ENCODE peak calls at places on chromosomes 7 and 10, in ten cellular contexts. C, V, A, O, M, W, N, K, E and I are unnamed samples. For H3K4me1 and H3K27me3, the result is how much of the 10 kb centered on the place peaks cover.

GRCh38 chr7:26515462-26515861 is 223.8 kb downstream of the SNX10 start:
- DNase-seq in C (no peak), V (no peak), A (peak), O (no peak), M (no peak), W (no peak), N (peak), K (no peak), E (no peak), I (no peak)

GRCh38 chr10:111356571-111356970 is 279.7 kb downstream of the ADRA2A start:
- DNase-seq in C (no peak), V (no peak), A (no peak), O (no peak), M (no peak), W (no peak), N (no peak), K (no peak), E (no peak), I (no peak)

GRCh38 chr7:138958026-138958956 is 22.9 kb downstream of the KIAA1549 start:
- DNase-seq in C (no peak), V (no peak), A (no peak), O (no peak), M (no peak), W (no peak), N (no peak), K (no peak), E (no peak), I (no peak)

GRCh38 chr7:29243777-29244655 is 49.4 kb downstream of the CHN2 start:
- DNase-seq in C (no peak), V (no peak), A (no peak), O (no peak), M (no peak), W (no peak), N (no peak), K (no peak), E (no peak), I (no peak)

GRCh38 chr7:43311694-43312093 is 199.2 kb downstream of the HECW1 start:
- DNase-seq in C (no peak), V (no peak), A (no peak), O (no peak), M (no peak), W (no peak), N (no peak), K (no peak), E (no peak), I (no peak)

GRCh38 chr10:121927361-121927840 is 430 bp downstream of the ATE1 start:
- DNase-seq in C (peak), V (peak), A (peak), O (no peak), M (peak), W (no peak), N (peak), K (no peak), E (peak), I (peak)

GRCh38 chr7:23394828-23395227 is 75.5 kb downstream of the IGF2BP3 start:
- DNase-seq in C (no peak), V (no peak), A (no peak), O (no peak), M (no peak), W (no peak), N (no peak), K (no peak), E (no peak), I (no peak)

GRCh38 chr7:76358053-76358477 is 726 bp downstream of the YWHAG start:
- DNase-seq in C (peak), V (peak), A (peak), O (no peak), M (peak), W (peak), N (peak), K (no peak), E (peak), I (peak)

GRCh38 chr10:109898666-109899577 is 24.4 kb downstream of the XPNPEP1 start:
- DNase-seq in C (no peak), V (peak), A (no peak), O (no peak), M (peak), W (no peak), N (no peak), K (no peak), E (no peak), I (no peak)

GRCh38 chr7:55552320-55553086 is 19.8 kb downstream of the VOPP1 start:
- DNase-seq in C (no peak), V (no peak), A (no peak), O (peak), M (peak), W (no peak), N (peak), K (no peak), E (peak), I (peak)

GRCh38 chr10:92845926-92846325 is 2.4 kb upstream of the EXOC6 start:
- DNase-seq in C (no peak), V (no peak), A (no peak), O (no peak), M (no peak), W (no peak), N (no peak), K (no peak), E (no peak), I (no peak)

GRCh38 chr10:113679463-113680171 is at the start of gene CASP7:
- DNase-seq in C (peak), V (peak), A (peak), O (peak), M (peak), W (peak), N (peak), K (no peak), E (peak), I (peak)

GRCh38 chr7:77444123-77444522 is 28.0 kb upstream of the GSAP start:
- DNase-seq in C (no peak), V (no peak), A (no peak), O (no peak), M (no peak), W (no peak), N (no peak), K (no peak), E (no peak), I (no peak)

GRCh38 chr7:86844608-86845007 is 200.9 kb downstream of the GRM3 start:
- DNase-seq in C (no peak), V (no peak), A (no peak), O (no peak), M (no peak), W (no peak), N (no peak), K (no peak), E (no peak), I (no peak)

GRCh38 chr10:118980870-118981269 is 48.6 kb upstream of the NANOS1 start:
- DNase-seq in C (no peak), V (no peak), A (no peak), O (no peak), M (no peak), W (no peak), N (no peak), K (no peak), E (no peak), I (no peak)

GRCh38 chr7:11817111-11817710 is 14.8 kb downstream of the THSD7A start:
- DNase-seq in C (no peak), V (no peak), A (no peak), O (no peak), M (no peak), W (no peak), N (no peak), K (no peak), E (no peak), I (no peak)

GRCh38 chr10:21299330-21299729 is 226.2 kb downstream of the SKIDA1 start:
- DNase-seq in C (no peak), V (no peak), A (no peak), O (no peak), M (no peak), W (no peak), N (no peak), K (no peak), E (no peak), I (no peak)

DNA sequence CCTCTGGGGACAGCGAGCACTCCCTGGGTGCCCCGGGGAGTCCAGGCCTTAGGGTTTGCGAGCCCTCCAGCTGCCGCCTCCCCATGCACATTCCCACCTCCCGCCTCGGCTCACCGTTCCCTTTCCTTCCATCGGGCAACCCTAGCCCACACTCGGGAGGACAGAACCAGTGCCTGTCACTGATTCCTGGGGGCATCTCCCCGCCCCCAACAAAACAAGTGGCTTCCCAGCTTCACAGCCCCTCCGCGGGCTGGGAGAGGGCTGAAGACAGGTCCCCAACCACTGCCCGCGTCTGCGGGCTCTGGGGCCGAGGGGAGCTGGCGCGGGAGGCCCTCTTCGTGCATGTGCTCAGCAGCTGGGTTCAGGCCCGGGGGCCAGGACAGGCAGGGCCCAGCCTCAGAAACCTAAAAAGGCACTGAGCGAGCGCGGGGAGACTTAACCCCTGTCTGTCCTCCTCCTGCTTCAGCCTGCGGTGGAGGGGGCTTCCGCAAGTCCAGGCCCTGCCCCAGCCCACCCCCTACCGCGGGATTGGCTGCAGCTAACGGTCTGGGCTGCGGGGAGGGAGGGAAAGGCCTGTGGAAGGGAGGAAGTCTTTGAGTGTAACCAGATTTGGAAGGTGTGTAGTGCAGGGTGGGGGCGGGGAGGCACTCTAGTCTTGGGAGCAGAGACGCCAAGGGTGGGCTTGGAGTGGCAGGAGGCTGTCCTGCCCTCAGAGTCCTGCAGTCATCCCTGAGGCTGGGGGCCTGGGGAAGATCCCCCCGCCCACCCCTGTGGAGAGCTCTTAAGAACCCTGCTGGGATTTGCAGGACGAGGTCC is 1.2 kb downstream of the FLNC start:
- DNase-seq in C (no peak), V (peak), A (no peak), O (no peak), M (peak), W (no peak), N (peak), K (no peak), E (peak), I (peak)
- H3K27ac ChIP-seq in C (no peak), V (peak), A (no peak), O (peak), M (peak), W (no peak), N (peak), K (no peak), E (peak), I (no peak)

GRCh38 chr10:33114451-33114944 is 156.5 kb upstream of the ITGB1 start:
- DNase-seq in C (no peak), V (no peak), A (no peak), O (no peak), M (no peak), W (no peak), N (no peak), K (no peak), E (no peak), I (no peak)

GRCh38 chr10:33117816-33118215 is 159.8 kb upstream of the ITGB1 start:
- DNase-seq in C (peak), V (no peak), A (no peak), O (no peak), M (no peak), W (peak), N (no peak), K (no peak), E (no peak), I (no peak)

GRCh38 chr10:33115720-33116119 is 157.7 kb upstream of the ITGB1 start:
- DNase-seq in C (peak), V (no peak), A (no peak), O (no peak), M (no peak), W (no peak), N (no peak), K (no peak), E (no peak), I (no peak)

GRCh38 chr10:33113111-33113856 is 155.3 kb upstream of the ITGB1 start:
- DNase-seq in C (no peak), V (no peak), A (no peak), O (no peak), M (no peak), W (no peak), N (no peak), K (peak), E (no peak), I (no peak)

GRCh38 chr10:33116293-33116697 is 158.3 kb upstream of the ITGB1 start:
- DNase-seq in C (no peak), V (peak), A (peak), O (no peak), M (peak), W (no peak), N (no peak), K (no peak), E (peak), I (peak)
- H3K4me1 ChIP-seq in C (under half), V (under half), A (under half), O (under half), M (under half), W (under half), N (under half), K (under half), E (under half), I (under half)

GRCh38 chr7:159084069-159084801 is 60.4 kb downstream of the VIPR2 start:
- DNase-seq in C (peak), V (no peak), A (peak), O (no peak), M (no peak), W (no peak), N (peak), K (no peak), E (no peak), I (no peak)
- H3K27me3 ChIP-seq in C (under half), V (under half), A (under half), O (under half), M (under half), W (under half), N (under half), K (under half), E (under half), I (under half)

DNA sequence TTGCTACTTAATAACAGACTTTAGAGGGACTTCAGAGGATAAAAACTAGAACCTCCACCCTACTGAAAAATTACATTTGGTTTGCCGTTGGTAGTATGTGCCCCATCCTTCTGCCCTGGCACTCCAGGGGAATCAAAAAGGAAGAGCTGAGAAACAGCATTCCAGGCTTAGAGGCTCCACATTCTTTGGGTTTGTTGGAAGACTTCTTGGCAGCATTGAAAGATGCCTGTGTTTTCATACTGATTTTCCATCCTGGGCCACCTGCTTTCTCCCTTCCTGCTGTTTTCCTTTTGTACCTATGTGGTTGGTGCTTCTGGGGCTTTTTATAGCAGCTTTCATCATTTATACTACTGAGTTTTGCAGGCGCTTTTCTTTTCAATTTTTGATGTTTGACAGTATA is 61.7 kb downstream of the AUTS2 start:
- DNase-seq in C (no peak), V (no peak), A (no peak), O (no peak), M (no peak), W (no peak), N (no peak), K (no peak), E (no peak), I (no peak)
- H3K27ac ChIP-seq in C (no peak), V (no peak), A (no peak), O (no peak), M (no peak), W (no peak), N (no peak), K (no peak), E (no peak), I (no peak)

GRCh38 chr10:96667401-96667800 is 52.9 kb downstream of the PIK3AP1 start:
- DNase-seq in C (no peak), V (no peak), A (no peak), O (no peak), M (no peak), W (no peak), N (no peak), K (no peak), E (no peak), I (no peak)
- H3K4me1 ChIP-seq in C (under half), V (under half), A (half or more), O (under half), M (under half), W (under half), N (under half), K (under half), E (under half), I (under half)

DNA sequence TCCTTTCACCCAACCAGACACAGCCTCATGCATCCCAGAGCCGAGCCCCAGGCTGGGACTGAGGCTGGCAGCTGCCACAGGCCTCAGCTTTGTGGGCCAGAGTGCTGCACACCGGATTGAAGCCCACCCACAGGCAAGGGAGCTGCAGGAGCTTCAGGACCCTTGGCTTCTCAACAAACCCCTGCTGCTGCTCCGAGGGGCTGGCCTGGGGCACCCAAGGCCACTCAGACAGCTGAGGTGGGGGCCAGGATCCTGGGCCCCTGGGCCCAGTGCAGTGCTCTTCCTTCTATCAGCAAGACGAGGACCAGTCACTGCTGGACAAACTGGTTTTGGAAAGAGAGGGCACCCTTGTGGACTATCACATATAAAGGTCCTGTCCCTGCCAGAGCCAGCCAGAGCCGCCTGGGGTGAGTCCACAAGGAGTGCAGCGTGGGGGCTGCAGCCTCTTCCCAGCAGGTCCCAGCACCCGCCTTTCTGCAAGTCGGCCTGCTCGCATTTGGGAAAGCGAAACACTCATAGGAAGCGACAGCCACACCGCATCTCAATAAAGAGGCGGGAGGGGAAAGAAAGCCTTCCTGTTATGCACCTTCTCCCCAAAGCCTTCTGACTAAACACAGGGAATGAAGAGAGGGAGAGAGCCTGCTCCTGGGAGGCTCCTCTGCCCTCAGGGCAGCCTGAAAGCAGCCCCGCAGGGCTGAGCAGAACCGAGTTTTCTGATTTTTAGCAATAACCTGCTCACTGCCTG is 9.5 kb upstream of the TCERG1L start:
- DNase-seq in C (no peak), V (no peak), A (no peak), O (no peak), M (no peak), W (no peak), N (no peak), K (no peak), E (no peak), I (no peak)
- H3K27me3 ChIP-seq in C (under half), V (under half), A (under half), O (under half), M (under half), W (under half), N (under half), K (under half), E (under half), I (under half)

DNA sequence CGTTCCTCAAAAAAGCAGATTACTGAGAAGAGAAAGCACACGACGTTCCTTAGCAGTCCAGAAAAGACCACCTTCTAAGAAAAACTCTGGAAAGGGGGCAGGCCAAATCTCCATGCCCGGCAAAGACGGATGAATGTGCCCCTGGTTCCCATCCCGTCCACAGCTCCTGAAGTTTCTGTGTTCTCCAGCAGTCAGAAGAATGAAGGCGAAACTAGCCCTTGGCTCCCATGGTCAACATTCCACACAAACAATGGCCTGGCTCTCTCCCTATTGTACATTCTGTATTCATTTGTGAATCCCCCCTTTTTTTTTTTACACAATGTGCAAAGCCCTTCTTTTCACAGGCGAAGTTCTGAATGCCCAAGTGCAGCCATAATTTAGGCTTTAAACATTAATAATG is 5.3 kb downstream of the CTBP2 start:
- DNase-seq in C (no peak), V (no peak), A (no peak), O (no peak), M (no peak), W (no peak), N (no peak), K (no peak), E (no peak), I (no peak)
- H3K27ac ChIP-seq in C (peak), V (peak), A (peak), O (peak), M (peak), W (no peak), N (peak), K (no peak), E (no peak), I (peak)

GRCh38 chr7:600935-601334 is 81.3 kb upstream of the PDGFA start:
- DNase-seq in C (peak), V (no peak), A (no peak), O (no peak), M (no peak), W (no peak), N (no peak), K (no peak), E (peak), I (no peak)
- H3K4me1 ChIP-seq in C (under half), V (under half), A (under half), O (under half), M (under half), W (half or more), N (under half), K (under half), E (under half), I (under half)